ENCODE peak calls at places on chromosomes 16 and 17, in seven cellular contexts. N, O, W, R, S, J and C are unnamed samples.

GRCh38 chr16:58001781-58002410 is 689 bp downstream of the USB1 start:
- DNase-seq in N (no peak), O (no peak), W (peak; percentile 46), R (no peak), S (no peak), J (no peak), C (no peak)

GRCh38 chr17:82110298-82110697 is 12.3 kb upstream of the FASN start:
- DNase-seq in N (no peak), O (no peak), W (no peak), R (no peak), S (no peak), J (no peak), C (no peak)

GRCh38 chr16:4212934-4213296 is 29.0 kb downstream of the SRL start:
- DNase-seq in N (peak; percentile 44), O (no peak), W (no peak), R (peak; percentile 15), S (no peak), J (no peak), C (no peak)

GRCh38 chr17:5263441-5263840 is 18.6 kb upstream of the RABEP1 start:
- DNase-seq in N (no peak), O (no peak), W (no peak), R (no peak), S (no peak), J (no peak), C (no peak)

GRCh38 chr16:50509521-50510341 is 38.5 kb upstream of the NKD1 start:
- DNase-seq in N (no peak), O (no peak), W (peak; percentile 76), R (peak; percentile 10), S (peak; percentile 63), J (no peak), C (no peak)

GRCh38 chr17:68457168-68457538 is at the start of gene WIPI1:
- DNase-seq in N (no peak), O (peak; percentile 73), W (peak; percentile 77), R (no peak), S (no peak), J (no peak), C (no peak)

GRCh38 chr16:85788819-85789218 is 10.5 kb downstream of the EMC8 start:
- DNase-seq in N (no peak), O (no peak), W (no peak), R (no peak), S (no peak), J (no peak), C (no peak)

GRCh38 chr16:47061204-47061603 is 82.5 kb downstream of the NETO2 start:
- DNase-seq in N (no peak), O (no peak), W (no peak), R (no peak), S (peak; percentile 59), J (no peak), C (no peak)

GRCh38 chr16:19384656-19385055 is 33.0 kb upstream of the TMC5 start:
- DNase-seq in N (no peak), O (peak; percentile 64), W (no peak), R (no peak), S (no peak), J (no peak), C (no peak)

GRCh38 chr16:46688101-46688656 is 799 bp downstream of the VPS35 start:
- DNase-seq in N (peak; percentile 50), O (peak; percentile 78), W (peak; percentile 85), R (no peak), S (no peak), J (no peak), C (no peak)

GRCh38 chr16:82007189-82007588 is 4.1 kb downstream of the SDR42E1 start:
- DNase-seq in N (no peak), O (no peak), W (no peak), R (no peak), S (no peak), J (no peak), C (no peak)

GRCh38 chr16:9297437-9298113 is 206.1 kb downstream of the HAPSTR1 start:
- DNase-seq in N (no peak), O (no peak), W (peak; percentile 43), R (no peak), S (peak; percentile 61), J (peak; percentile 19), C (no peak)

GRCh38 chr17:49439305-49439672 is 24.6 kb upstream of the PHB1 start:
- DNase-seq in N (no peak), O (no peak), W (no peak), R (no peak), S (no peak), J (no peak), C (no peak)

GRCh38 chr16:70715113-70715711 is 29.4 kb upstream of the MTSS2 start:
- DNase-seq in N (peak; percentile 96), O (peak; percentile 66), W (no peak), R (peak; percentile 99), S (no peak), J (peak; percentile 97), C (no peak)

GRCh38 chr17:1060991-1061390 is 64.1 kb downstream of the TIMM22 start:
- DNase-seq in N (peak; percentile 94), O (peak; percentile 85), W (no peak), R (peak; percentile 98), S (no peak), J (peak; percentile 91), C (no peak)

GRCh38 chr17:56602292-56603130 is 9.0 kb downstream of the NOG start:
- DNase-seq in N (no peak), O (no peak), W (no peak), R (no peak), S (no peak), J (no peak), C (no peak)

GRCh38 chr16:16830401-16830800 is 451.5 kb downstream of the NPIPA7 start:
- DNase-seq in N (no peak), O (no peak), W (no peak), R (no peak), S (no peak), J (no peak), C (no peak)

GRCh38 chr17:44219636-44220210 is at the start of gene UBTF:
- DNase-seq in N (peak; percentile 74), O (peak; percentile 70), W (peak; percentile 92), R (peak; percentile 61), S (peak; percentile 91), J (peak; percentile 71), C (peak; percentile 66)

GRCh38 chr17:12047977-12048376 is 27.3 kb downstream of the MAP2K4 start:
- DNase-seq in N (no peak), O (no peak), W (no peak), R (no peak), S (no peak), J (no peak), C (no peak)

GRCh38 chr16:88838566-88838965 is 18.2 kb downstream of the GALNS start:
- DNase-seq in N (no peak), O (no peak), W (no peak), R (no peak), S (no peak), J (no peak), C (no peak)
- H3K9me3 ChIP-seq in N (no peaks in the 10 kb centered on the region), O (no peaks in the 10 kb centered on the region), W (no peaks in the 10 kb centered on the region), R (no peaks in the 10 kb centered on the region), S (no peaks in the 10 kb centered on the region), J (no peaks in the 10 kb centered on the region), C (no peaks in the 10 kb centered on the region)

GRCh38 chr17:30064738-30065137 is 51.9 kb upstream of the NSRP1 start:
- DNase-seq in N (no peak), O (no peak), W (no peak), R (no peak), S (no peak), J (no peak), C (no peak)
- H3K9me3 ChIP-seq in N (peaks cover 28% of the 10 kb centered on the region), O (peaks cover 4% of the 10 kb centered on the region), W (peaks cover 12% of the 10 kb centered on the region), R (no peaks in the 10 kb centered on the region), S (peaks cover 20% of the 10 kb centered on the region), J (peaks cover 4% of the 10 kb centered on the region), C (peaks cover 8% of the 10 kb centered on the region)

GRCh38 chr17:22268214-22268911 is 576.0 kb downstream of the KCNJ18 start:
- DNase-seq in N (no peak), O (no peak), W (peak; percentile 27), R (no peak), S (no peak), J (no peak), C (no peak)

GRCh38 chr17:22268912-22269220 is 576.5 kb downstream of the KCNJ18 start:
- DNase-seq in N (no peak), O (no peak), W (no peak), R (no peak), S (no peak), J (no peak), C (no peak)

GRCh38 chr17:22273308-22273707 is 581.0 kb downstream of the KCNJ18 start:
- DNase-seq in N (no peak), O (no peak), W (peak; percentile 19), R (no peak), S (no peak), J (no peak), C (no peak)

GRCh38 chr17:22270381-22270780 is 578.1 kb downstream of the KCNJ18 start:
- DNase-seq in N (no peak), O (no peak), W (peak; percentile 27), R (no peak), S (no peak), J (no peak), C (no peak)

DNA sequence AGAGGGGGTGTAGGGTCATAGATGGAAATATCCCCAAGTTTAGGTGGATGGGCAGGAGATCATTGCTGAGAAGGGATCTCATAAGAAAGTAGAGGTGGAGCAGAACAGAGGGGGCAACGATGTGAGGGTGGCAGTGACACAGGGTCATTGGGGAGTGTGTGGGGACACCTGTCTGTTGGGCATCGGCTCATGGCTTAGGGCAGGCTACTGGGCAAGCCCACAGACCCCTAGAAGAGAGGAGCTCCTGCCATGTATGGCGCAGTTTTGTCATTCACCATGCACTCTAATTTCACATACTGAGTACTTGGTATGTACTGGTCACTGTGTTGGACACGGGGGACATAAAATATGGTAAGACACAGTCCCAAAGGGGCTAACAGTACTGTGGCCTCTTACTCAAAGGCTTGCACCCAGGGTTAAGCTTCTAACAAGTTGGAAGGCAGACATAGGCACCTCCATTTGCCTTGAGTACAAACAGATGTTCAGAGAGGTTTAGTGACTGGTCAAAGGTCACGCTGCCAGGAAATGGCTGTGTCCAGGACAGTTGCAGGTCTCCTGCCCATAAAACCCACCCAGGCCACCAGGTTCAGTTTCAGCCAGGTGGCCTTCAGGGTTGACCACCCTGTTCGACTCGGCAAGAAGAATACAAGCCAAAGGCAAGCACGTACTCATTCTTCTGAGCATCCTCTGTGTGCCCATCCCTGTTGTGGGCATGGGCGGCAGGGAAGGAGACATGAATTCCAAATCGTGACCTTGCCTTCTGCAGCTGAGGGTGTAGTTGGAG is 580.2 kb downstream of the KCNJ18 start:
- DNase-seq in N (no peak), O (no peak), W (peak; percentile 2), R (no peak), S (no peak), J (no peak), C (no peak)
- H3K9me3 ChIP-seq in N (no peaks in the 10 kb centered on the region), O (no peaks in the 10 kb centered on the region), W (no peaks in the 10 kb centered on the region), R (no peaks in the 10 kb centered on the region), S (peaks cover 22% of the 10 kb centered on the region), J (no peaks in the 10 kb centered on the region), C (no peaks in the 10 kb centered on the region)

GRCh38 chr16:59683709-59684108 is 949.6 kb upstream of the GOT2 start:
- DNase-seq in N (no peak), O (no peak), W (no peak), R (no peak), S (no peak), J (no peak), C (no peak)

GRCh38 chr16:59690216-59690615 is 956.1 kb upstream of the GOT2 start:
- DNase-seq in N (no peak), O (no peak), W (no peak), R (no peak), S (no peak), J (no peak), C (no peak)

GRCh38 chr16:59686405-59686804 is 952.3 kb upstream of the GOT2 start:
- DNase-seq in N (no peak), O (no peak), W (no peak), R (no peak), S (no peak), J (no peak), C (no peak)

GRCh38 chr16:59688006-59688405 is 953.9 kb upstream of the GOT2 start:
- DNase-seq in N (no peak), O (no peak), W (no peak), R (no peak), S (no peak), J (no peak), C (no peak)

GRCh38 chr16:59684911-59685310 is 950.8 kb upstream of the GOT2 start:
- DNase-seq in N (peak; percentile 49), O (no peak), W (no peak), R (peak; percentile 51), S (no peak), J (no peak), C (no peak)
- H3K9me3 ChIP-seq in N (peaks cover 6% of the 10 kb centered on the region), O (no peaks in the 10 kb centered on the region), W (peaks cover 8% of the 10 kb centered on the region), R (no peaks in the 10 kb centered on the region), S (no peaks in the 10 kb centered on the region), J (no peaks in the 10 kb centered on the region), C (peaks cover 3% of the 10 kb centered on the region)